ENCODE peak calls at places on chromosome 21, in eight cellular contexts. U is cardiac fibroblast, M is bronchial epithelial cell, H is body of pancreas, D is epithelial cell of esophagus, X is pancreas, W is ovary, G is OCI-LY7. J is an unnamed sample.

GRCh38 chr21:44079446-44079845 is 27.8 kb upstream of the PWP2 start:
- DNase-seq in M (no peak), U (no peak), H (no peak), G (no peak), X (no peak), D (no peak), W (no peak), J (no peak)

GRCh38 chr21:45080639-45081414 is 6.4 kb downstream of the ADARB1 start:
- DNase-seq in G (no peak), M (no peak), D (no peak), X (no peak), H (no peak), W (no peak), U (peak; percentile 60), J (no peak)

GRCh38 chr21:31235671-31236450 is 108.2 kb downstream of the TIAM1 start:
- DNase-seq in D (peak; percentile 45), U (peak; percentile 34), G (no peak), H (no peak), M (peak; percentile 37), X (no peak), W (no peak), J (no peak)

GRCh38 chr21:45556645-45557601 is 14.7 kb upstream of the SLC19A1 start:
- DNase-seq in G (no peak), H (no peak), W (peak; percentile 34), M (no peak), D (peak; percentile 19), U (peak; percentile 32), X (no peak), J (no peak)

GRCh38 chr21:43758132-43758619 is 17.9 kb downstream of the CSTB start:
- DNase-seq in W (peak; percentile 68), H (no peak), G (no peak), U (peak; percentile 82), D (peak; percentile 51), M (no peak), X (no peak), J (no peak)

GRCh38 chr21:26236281-26236680 is 65.7 kb upstream of the APP start:
- DNase-seq in X (no peak), W (no peak), D (no peak), H (no peak), G (no peak), M (no peak), U (no peak), J (no peak)

GRCh38 chr21:35635261-35635660 is 425.1 kb downstream of the SETD4 start:
- DNase-seq in H (no peak), X (no peak), M (peak; percentile 97), U (peak; percentile 97), D (peak; percentile 93), G (no peak), W (no peak), J (no peak)

GRCh38 chr21:44428281-44428942 is 26.9 kb upstream of the LRRC3 start:
- DNase-seq in H (peak; percentile 55), G (peak; percentile 86), U (peak; percentile 12), M (peak; percentile 3), X (no peak), W (no peak), D (peak; percentile 3), J (no peak)

GRCh38 chr21:46393941-46394818 is 64.5 kb upstream of the DIP2A start:
- DNase-seq in D (no peak), W (no peak), U (no peak), H (peak; percentile 25), G (no peak), M (no peak), X (no peak), J (no peak)

GRCh38 chr21:38805282-38806152 is at the start of gene ETS2:
- DNase-seq in X (peak; percentile 94), U (peak; percentile 94), H (peak; percentile 87), M (peak; percentile 88), W (peak; percentile 93), G (peak; percentile 83), D (peak; percentile 97), J (peak; percentile 72)

GRCh38 chr21:38804617-38805281 is 980 bp upstream of the ETS2 start:
- DNase-seq in M (peak; percentile 97), X (peak; percentile 73), U (no peak), H (peak; percentile 81), G (no peak), D (peak; percentile 92), W (peak; percentile 85), J (peak; percentile 86)

GRCh38 chr21:38807481-38807880 is 1.8 kb downstream of the ETS2 start:
- DNase-seq in G (no peak), D (no peak), W (no peak), X (no peak), M (no peak), H (no peak), U (no peak), J (no peak)

GRCh38 chr21:38806942-38807284 is 1.2 kb downstream of the ETS2 start:
- DNase-seq in M (no peak), X (no peak), W (no peak), H (no peak), U (peak; percentile 64), D (no peak), G (no peak), J (no peak)

DNA sequence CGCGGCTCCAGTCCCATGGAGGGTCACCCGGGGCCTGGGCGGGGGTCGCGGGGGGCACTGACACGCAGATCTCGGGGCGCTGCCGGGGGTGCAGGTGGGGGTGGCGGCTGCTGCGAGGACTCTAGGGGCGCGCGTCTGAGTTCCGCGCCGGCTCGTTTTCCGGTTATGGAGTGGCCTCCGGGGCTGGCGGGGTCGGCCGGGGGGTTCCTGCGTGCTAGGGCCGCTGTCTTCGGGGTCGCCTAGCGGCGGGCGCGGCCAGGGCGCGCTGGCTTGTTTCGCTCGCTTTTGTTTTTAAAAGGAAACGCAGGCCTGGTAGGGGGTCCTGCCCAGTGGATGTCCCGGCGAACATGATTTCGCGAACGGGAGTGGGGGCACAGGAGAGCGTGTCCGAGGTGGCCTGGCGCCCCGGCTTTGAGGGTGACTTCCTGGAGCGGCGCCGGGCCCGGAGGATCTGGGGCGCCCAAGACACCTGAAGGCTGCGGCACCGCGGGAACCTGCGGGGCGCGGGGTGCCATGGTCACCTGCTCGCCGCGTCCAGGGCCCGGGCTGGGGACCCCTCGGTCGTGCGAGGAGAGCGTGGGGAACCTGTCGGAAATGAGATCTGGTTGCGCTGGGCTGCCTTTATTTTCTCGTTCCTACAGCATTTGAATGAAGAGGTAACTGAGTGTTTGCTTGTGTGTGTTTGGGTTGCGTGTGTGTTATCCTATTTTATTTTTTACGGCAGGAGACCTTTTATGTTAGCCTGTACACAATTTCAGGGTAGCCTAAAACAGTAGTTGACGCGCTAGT is 618 bp downstream of the ETS2 start:
- DNase-seq in D (no peak), W (peak; percentile 59), X (peak; percentile 50), G (peak; percentile 56), U (no peak), M (no peak), H (peak; percentile 38), J (no peak)
- TF ChIP-seq CTCF in D (no peak), W (no peak), X (no peak), G (peak; percentile 37), U (no peak), M (peak; percentile 5), H (no peak), J (peak; percentile 14)

GRCh38 chr21:41993744-41994143 is 16.4 kb downstream of the ZBTB21 start:
- DNase-seq in M (no peak), D (no peak), U (peak; percentile 84), G (no peak), W (no peak), H (no peak), X (no peak), J (no peak)

GRCh38 chr21:41992576-41992975 is 17.6 kb downstream of the ZBTB21 start:
- DNase-seq in W (no peak), G (no peak), M (no peak), X (no peak), U (no peak), D (no peak), H (no peak), J (no peak)

GRCh38 chr21:41987310-41987709 is 22.9 kb downstream of the ZBTB21 start:
- DNase-seq in H (no peak), M (no peak), X (no peak), G (no peak), U (no peak), W (no peak), D (no peak), J (no peak)

GRCh38 chr21:41995577-41995976 is 14.6 kb downstream of the ZBTB21 start:
- DNase-seq in W (no peak), U (no peak), X (no peak), H (no peak), D (no peak), G (no peak), M (no peak), J (no peak)

DNA sequence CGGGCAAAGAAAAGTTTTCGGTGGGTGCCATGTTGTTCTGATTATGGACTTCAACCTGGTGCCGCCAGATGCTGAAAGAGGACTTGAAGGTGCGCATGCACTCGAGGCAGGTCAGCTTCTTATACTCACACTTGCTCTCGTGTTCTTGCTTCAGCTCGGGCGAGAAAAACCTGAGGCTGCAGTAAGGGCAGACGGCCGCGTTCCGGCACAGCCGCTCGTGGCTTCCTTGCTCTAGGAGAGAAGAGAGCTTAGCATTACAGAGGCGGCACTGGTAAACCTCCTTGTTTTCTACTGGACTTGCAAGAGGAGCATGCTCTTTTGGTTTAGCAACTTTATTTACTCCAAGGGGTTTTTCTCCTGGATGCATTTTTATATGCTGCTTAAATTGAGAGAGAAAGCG is 18.5 kb downstream of the ZBTB21 start:
- DNase-seq in U (no peak), W (no peak), G (no peak), M (no peak), D (no peak), H (no peak), X (no peak), J (no peak)
- H3K4me3 ChIP-seq in U (no peak overlapping the region), W (no peak overlapping the region), G (no peak overlapping the region), M (no peak overlapping the region), D (no peak overlapping the region), H (no peak overlapping the region), X (no peak overlapping the region), J (no peak overlapping the region)

GRCh38 chr21:38308785-38309119 is 52.0 kb downstream of the KCNJ15 start:
- DNase-seq in M (no peak), D (no peak), X (no peak), G (no peak), W (no peak), H (no peak), U (no peak), J (no peak)

GRCh38 chr21:38306833-38307232 is 50.0 kb downstream of the KCNJ15 start:
- DNase-seq in U (peak; percentile 99), M (peak; percentile 86), G (no peak), H (no peak), X (no peak), D (peak; percentile 86), W (no peak), J (peak; percentile 98)

GRCh38 chr21:38308010-38308784 is 51.4 kb downstream of the KCNJ15 start:
- DNase-seq in X (no peak), W (peak; percentile 66), H (no peak), G (no peak), U (no peak), M (no peak), D (no peak), J (no peak)

GRCh38 chr21:38303300-38303699 is 46.5 kb downstream of the KCNJ15 start:
- DNase-seq in U (peak; percentile 96), H (no peak), X (no peak), M (peak; percentile 86), G (no peak), W (no peak), D (peak; percentile 89), J (peak; percentile 77)

GRCh38 chr21:38306407-38306806 is 49.6 kb downstream of the KCNJ15 start:
- DNase-seq in M (peak; percentile 89), X (no peak), U (peak; percentile 95), W (no peak), H (no peak), D (peak; percentile 72), G (no peak), J (peak; percentile 94)
- TF ChIP-seq CTCF in M (no peak), X (no peak), U (no peak), W (no peak), H (no peak), D (no peak), G (no peak), J (no peak)

GRCh38 chr21:29077651-29078090 is 4.2 kb upstream of the CCT8 start:
- DNase-seq in M (peak; percentile 33), H (peak; percentile 49), D (peak; percentile 34), G (peak; percentile 59), X (peak; percentile 33), W (no peak), U (peak; percentile 56), J (no peak)
- H3K4me3 ChIP-seq in M (peak overlapping the region; percentile 45), H (peak overlapping the region; percentile 35), D (peak overlapping the region; percentile 42), G (peak overlapping the region; percentile 58), X (peak overlapping the region; percentile 56), W (peak overlapping the region; percentile 40), U (peak overlapping the region; percentile 35), J (peak overlapping the region; percentile 32)

J was measured in retinal pigment epithelial cell.